ENCODE peak calls at places on chromosomes 12 and 14, in seven cellular contexts. V, Y, H, D, I, N and O are unnamed samples.

GRCh38 chr12:85191-85666 is 18.7 kb downstream of the IQSEC3 start:
- DNase-seq in V (no peak), Y (no peak), H (no peak), D (peak; percentile 82), I (no peak), N (no peak), O (no peak)

GRCh38 chr12:85329913-85330312 is 49.9 kb downstream of the ALX1 start:
- DNase-seq in V (no peak), Y (no peak), H (no peak), D (no peak), I (no peak), N (no peak), O (no peak)

GRCh38 chr14:61505815-61506809 is 184.7 kb downstream of the PRKCH start:
- DNase-seq in V (no peak), Y (no peak), H (no peak), D (no peak), I (no peak), N (no peak), O (no peak)

GRCh38 chr12:3299929-3300832 is 190.8 kb upstream of the PRMT8 start:
- DNase-seq in V (peak; percentile 88), Y (peak; percentile 89), H (peak; percentile 90), D (peak; percentile 92), I (peak; percentile 50), N (peak; percentile 77), O (peak; percentile 94)

GRCh38 chr12:25852792-25853191 is 105.7 kb upstream of the RASSF8 start:
- DNase-seq in V (no peak), Y (no peak), H (no peak), D (no peak), I (no peak), N (no peak), O (no peak)

GRCh38 chr14:46136456-46136855 is 515.1 kb downstream of the RPL10L start:
- DNase-seq in V (no peak), Y (no peak), H (no peak), D (no peak), I (no peak), N (no peak), O (no peak)

GRCh38 chr12:130945793-130946492 is 7.8 kb upstream of the ADGRD1 start:
- DNase-seq in V (no peak), Y (no peak), H (no peak), D (no peak), I (no peak), N (no peak), O (no peak)

GRCh38 chr12:20507061-20507460 is 138.7 kb downstream of the PDE3A start:
- DNase-seq in V (no peak), Y (no peak), H (no peak), D (no peak), I (no peak), N (no peak), O (no peak)

GRCh38 chr12:109927622-109928021 is 27.5 kb downstream of the TCHP start:
- DNase-seq in V (no peak), Y (no peak), H (peak; percentile 27), D (no peak), I (no peak), N (no peak), O (peak; percentile 50)

GRCh38 chr12:103771466-103771865 is 69.6 kb downstream of the NT5DC3 start:
- DNase-seq in V (peak; percentile 29), Y (peak; percentile 67), H (peak; percentile 48), D (no peak), I (no peak), N (no peak), O (peak; percentile 36)

GRCh38 chr12:48969847-48970701 is 1.5 kb downstream of the WNT10B start:
- DNase-seq in V (no peak), Y (no peak), H (no peak), D (no peak), I (no peak), N (no peak), O (no peak)

GRCh38 chr14:104805941-104806624 is 5.2 kb downstream of the ZBTB42 start:
- DNase-seq in V (no peak), Y (no peak), H (no peak), D (no peak), I (no peak), N (no peak), O (no peak)
- H3K4me1 ChIP-seq in V (peaks cover 11% of the 10 kb centered on the region), Y (peaks cover 33% of the 10 kb centered on the region), H (peaks cover 49% of the 10 kb centered on the region), D (peaks cover 6% of the 10 kb centered on the region), I (peaks cover 24% of the 10 kb centered on the region), N (peaks cover 6% of the 10 kb centered on the region), O (peaks cover 48% of the 10 kb centered on the region)

GRCh38 chr12:121778567-121779421 is 14.7 kb downstream of the RHOF start:
- DNase-seq in V (no peak), Y (no peak), H (no peak), D (no peak), I (no peak), N (no peak), O (no peak)
- TF ChIP-seq POLR2A in V (no peak), Y (no peak), H (no peak), D (no peak), I (no peak), N (no peak), O (no peak)

DNA sequence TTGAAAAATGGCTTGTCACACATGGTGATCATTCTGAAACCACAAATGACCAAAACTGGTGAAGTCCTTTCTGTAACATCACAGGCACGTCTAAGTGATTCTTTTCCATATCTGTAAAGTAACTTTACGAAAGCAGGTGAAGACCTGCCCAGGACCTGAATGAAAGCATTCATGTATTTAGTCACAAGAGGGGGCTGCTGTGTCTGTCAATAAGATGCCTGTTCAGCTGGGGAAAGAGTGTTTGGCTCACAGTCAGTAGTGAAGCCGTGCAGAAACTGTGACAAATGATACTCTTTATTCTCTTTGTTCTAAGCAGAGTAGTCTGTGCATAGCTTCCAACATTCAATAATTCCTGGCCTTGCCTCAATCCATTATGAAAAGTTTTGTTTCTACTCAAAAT is 373.5 kb upstream of the OR4E1 start:
- DNase-seq in V (no peak), Y (peak; percentile 79), H (no peak), D (no peak), I (no peak), N (no peak), O (peak; percentile 7)
- H3K27me3 ChIP-seq in V (no peaks in the 10 kb centered on the region), Y (no peaks in the 10 kb centered on the region), H (no peaks in the 10 kb centered on the region), D (no peaks in the 10 kb centered on the region), I (no peaks in the 10 kb centered on the region), N (no peaks in the 10 kb centered on the region), O (no peaks in the 10 kb centered on the region)

GRCh38 chr14:47744155-47744554 is 68.8 kb upstream of the MDGA2 start:
- DNase-seq in V (no peak), Y (no peak), H (no peak), D (no peak), I (no peak), N (no peak), O (no peak)
- H3K4me1 ChIP-seq in V (no peaks in the 10 kb centered on the region), Y (no peaks in the 10 kb centered on the region), H (no peaks in the 10 kb centered on the region), D (no peaks in the 10 kb centered on the region), I (no peaks in the 10 kb centered on the region), N (no peaks in the 10 kb centered on the region), O (no peaks in the 10 kb centered on the region)